ENCODE peak calls at places on chromosome 17, in five cellular contexts. N, P, S, Y and W are unnamed samples.

GRCh38 chr17:2776589-2777241 is 19.5 kb upstream of the RAP1GAP2 start:
- DNase-seq in N (no peak), P (no peak), S (no peak), Y (no peak), W (no peak)

GRCh38 chr17:17269926-17270773 is 10.9 kb downstream of the COPS3 start:
- DNase-seq in N (peak; percentile 38), P (no peak), S (no peak), Y (no peak), W (no peak)

GRCh38 chr17:43372273-43372911 is 26.4 kb upstream of the ARL4D start:
- DNase-seq in N (peak; percentile 34), P (peak; percentile 72), S (no peak), Y (no peak), W (no peak)

GRCh38 chr17:3589784-3590183 is 19.4 kb downstream of the TRPV1 start:
- DNase-seq in N (no peak), P (no peak), S (no peak), Y (no peak), W (no peak)

GRCh38 chr17:34613064-34614019 is 34.0 kb downstream of the TMEM132E start:
- DNase-seq in N (no peak), P (no peak), S (no peak), Y (no peak), W (no peak)

GRCh38 chr17:2710804-2711607 is 558 bp downstream of the CLUH start:
- DNase-seq in N (peak; percentile 55), P (peak; percentile 50), S (no peak), Y (no peak), W (no peak)

GRCh38 chr17:9044796-9045470 is 23.6 kb downstream of the NTN1 start:
- DNase-seq in N (no peak), P (no peak), S (no peak), Y (no peak), W (no peak)

GRCh38 chr17:8470447-8471047 is 34.9 kb downstream of the NDEL1 start:
- DNase-seq in N (peak; percentile 60), P (peak; percentile 73), S (no peak), Y (no peak), W (peak; percentile 86)

GRCh38 chr17:20121359-20122235 is 112.4 kb downstream of the SPECC1 start:
- DNase-seq in N (peak; percentile 59), P (peak; percentile 55), S (peak; percentile 73), Y (peak; percentile 51), W (peak; percentile 29)

GRCh38 chr17:42078396-42079042 is 19.8 kb downstream of the ZNF385C start:
- DNase-seq in N (no peak), P (no peak), S (no peak), Y (no peak), W (no peak)

GRCh38 chr17:7024402-7024785 is 1.5 kb downstream of the BCL6B start:
- DNase-seq in N (no peak), P (no peak), S (no peak), Y (no peak), W (no peak)